ENCODE peak calls at places on chromosome 14, in ten cellular contexts. L is nephron progenitor cell, R is head of caudate nucleus, G is endothelial cell of umbilical vein, X is fibroblast of the aortic adventitia, V is GM12865, I is HTR-8/SVneo, Y is fibroblast of mammary gland, S is ELR, J is T47D. T is an unnamed sample.

GRCh38 chr14:67393689-67394088 is 18.3 kb downstream of the PLEK2 start:
- DNase-seq in L (no peak), R (no peak), G (no peak), X (no peak), V (no peak), I (no peak), Y (no peak), S (no peak), J (peak), T (no peak)

GRCh38 chr14:74596747-74597456 is 15.1 kb downstream of the LTBP2 start:
- DNase-seq in L (no peak), R (no peak), G (no peak), X (peak), V (no peak), I (no peak), Y (peak), S (no peak), J (no peak), T (no peak)

GRCh38 chr14:20429801-20430669 is 5.9 kb downstream of the KLHL33 start:
- DNase-seq in L (no peak), R (peak), G (no peak), X (no peak), V (no peak), I (no peak), Y (no peak), S (no peak), J (no peak), T (no peak)

GRCh38 chr14:63454863-63455622 is 88.1 kb downstream of the PPP2R5E start:
- DNase-seq in L (no peak), R (no peak), G (no peak), X (peak), V (no peak), I (peak), Y (peak), S (peak), J (no peak), T (no peak)

GRCh38 chr14:36450550-36450949 is 69.5 kb downstream of the NKX2-1 start:
- DNase-seq in L (no peak), R (no peak), G (no peak), X (no peak), V (no peak), I (no peak), Y (peak), S (peak), J (peak), T (no peak)

GRCh38 chr14:86257973-86258372 is 728.0 kb downstream of the FLRT2 start:
- DNase-seq in L (no peak), R (no peak), G (no peak), X (no peak), V (no peak), I (no peak), Y (no peak), S (no peak), J (no peak), T (no peak)

GRCh38 chr14:70468731-70469130 is 16.8 kb downstream of the ADAM21 start:
- DNase-seq in L (no peak), R (no peak), G (no peak), X (no peak), V (no peak), I (no peak), Y (no peak), S (no peak), J (peak), T (no peak)

GRCh38 chr14:96162741-96163140 is 41.9 kb upstream of the BDKRB2 start:
- DNase-seq in L (no peak), R (no peak), G (no peak), X (peak), V (no peak), I (no peak), Y (peak), S (peak), J (no peak), T (no peak)

GRCh38 chr14:65419593-65420252 is 7.2 kb downstream of the FUT8 start:
- DNase-seq in L (no peak), R (no peak), G (no peak), X (no peak), V (no peak), I (no peak), Y (no peak), S (no peak), J (no peak), T (no peak)

GRCh38 chr14:85909581-85909980 is 379.6 kb downstream of the FLRT2 start:
- DNase-seq in L (no peak), R (no peak), G (no peak), X (no peak), V (no peak), I (no peak), Y (peak), S (no peak), J (peak), T (no peak)

GRCh38 chr14:61533513-61534255 is 161.6 kb upstream of the HIF1A start:
- DNase-seq in L (no peak), R (no peak), G (peak), X (no peak), V (no peak), I (no peak), Y (no peak), S (no peak), J (no peak), T (no peak)

GRCh38 chr14:92315050-92315785 is 7.7 kb upstream of the SLC24A4 start:
- DNase-seq in L (no peak), R (no peak), G (no peak), X (no peak), V (no peak), I (no peak), Y (no peak), S (no peak), J (no peak), T (no peak)

GRCh38 chr14:74618078-74618952 is 6.3 kb upstream of the LTBP2 start:
- DNase-seq in L (no peak), R (no peak), G (peak), X (peak), V (peak), I (no peak), Y (peak), S (peak), J (peak), T (peak)

GRCh38 chr14:91365552-91365951 is 52.1 kb downstream of the CCDC88C start:
- DNase-seq in L (no peak), R (no peak), G (no peak), X (no peak), V (no peak), I (no peak), Y (no peak), S (no peak), J (no peak), T (no peak)

GRCh38 chr14:97350894-97351713 is 553.9 kb downstream of the VRK1 start:
- DNase-seq in L (no peak), R (no peak), G (no peak), X (no peak), V (peak), I (no peak), Y (no peak), S (no peak), J (no peak), T (no peak)

GRCh38 chr14:45728448-45729225 is 475.6 kb upstream of the MIS18BP1 start:
- DNase-seq in L (no peak), R (no peak), G (no peak), X (no peak), V (no peak), I (no peak), Y (no peak), S (no peak), J (no peak), T (no peak)

GRCh38 chr14:102086346-102086971 is 385 bp downstream of the HSP90AA1 start:
- DNase-seq in L (no peak), R (peak), G (peak), X (peak), V (peak), I (no peak), Y (peak), S (peak), J (peak), T (peak)

GRCh38 chr14:38618514-38618913 is 362.6 kb upstream of the CLEC14A start:
- DNase-seq in L (no peak), R (no peak), G (no peak), X (no peak), V (no peak), I (no peak), Y (no peak), S (peak), J (no peak), T (no peak)

GRCh38 chr14:70671652-70672327 is 30.1 kb downstream of the TTC9 start:
- DNase-seq in L (no peak), R (no peak), G (no peak), X (no peak), V (no peak), I (no peak), Y (no peak), S (no peak), J (no peak), T (no peak)

GRCh38 chr14:24665440-24665991 is 31.5 kb upstream of the GZMB start:
- DNase-seq in L (no peak), R (no peak), G (no peak), X (no peak), V (peak), I (no peak), Y (no peak), S (no peak), J (no peak), T (peak)

GRCh38 chr14:90091393-90091792 is 29.6 kb downstream of the KCNK13 start:
- DNase-seq in L (no peak), R (no peak), G (peak), X (peak), V (no peak), I (no peak), Y (peak), S (no peak), J (peak), T (no peak)

GRCh38 chr14:92099802-92100201 is 6.6 kb downstream of the ATXN3 start:
- DNase-seq in L (no peak), R (no peak), G (no peak), X (no peak), V (no peak), I (no peak), Y (peak), S (peak), J (no peak), T (no peak)

GRCh38 chr14:37474191-37474590 is 120.9 kb downstream of the FOXA1 start:
- DNase-seq in L (no peak), R (no peak), G (no peak), X (no peak), V (no peak), I (no peak), Y (no peak), S (no peak), J (no peak), T (no peak)

GRCh38 chr14:91284146-91284790 is 39.8 kb upstream of the GPR68 start:
- DNase-seq in L (no peak), R (no peak), G (no peak), X (peak), V (no peak), I (peak), Y (peak), S (peak), J (no peak), T (no peak)

GRCh38 chr14:105200641-105201040 is 19.5 kb upstream of the NUDT14 start:
- DNase-seq in L (no peak), R (no peak), G (no peak), X (no peak), V (no peak), I (no peak), Y (no peak), S (no peak), J (no peak), T (no peak)

GRCh38 chr14:74077401-74077800 is 6.9 kb downstream of the ALDH6A1 start:
- DNase-seq in L (no peak), R (no peak), G (no peak), X (no peak), V (no peak), I (no peak), Y (no peak), S (no peak), J (no peak), T (no peak)

GRCh38 chr14:102279688-102280348 is 25.1 kb downstream of the MOK start:
- DNase-seq in L (no peak), R (no peak), G (no peak), X (peak), V (no peak), I (peak), Y (peak), S (peak), J (peak), T (no peak)

GRCh38 chr14:104223101-104223809 is 84.9 kb downstream of the KIF26A start:
- DNase-seq in L (peak), R (no peak), G (peak), X (no peak), V (no peak), I (no peak), Y (no peak), S (no peak), J (no peak), T (no peak)

GRCh38 chr14:85399196-85399595 is 130.7 kb upstream of the FLRT2 start:
- DNase-seq in L (no peak), R (no peak), G (no peak), X (peak), V (no peak), I (no peak), Y (no peak), S (no peak), J (no peak), T (no peak)

GRCh38 chr14:64680013-64680674 is 24.1 kb upstream of the PLEKHG3 start:
- DNase-seq in L (peak), R (no peak), G (no peak), X (peak), V (peak), I (no peak), Y (peak), S (no peak), J (no peak), T (no peak)

T was measured in germinal center.